ENCODE peak calls at places on chromosomes 11 and 22, in six cellular contexts. Q is GM12891, S is K562, C is prostate gland, F is suprapubic skin, T is Panc1. E is an unnamed sample.

GRCh38 chr22:38172489-38173155 is 9.0 kb downstream of the PLA2G6 start:
- DNase-seq in Q (no peak), S (no peak), C (peak), F (peak), T (no peak), E (peak)

GRCh38 chr11:108569896-108570295 is 23.7 kb downstream of the EXPH5 start:
- DNase-seq in Q (no peak), S (no peak), C (no peak), F (no peak), T (no peak), E (no peak)

GRCh38 chr22:33083212-33083611 is 25.0 kb upstream of the SYN3 start:
- DNase-seq in Q (no peak), S (no peak), C (no peak), F (no peak), T (peak), E (no peak)

GRCh38 chr22:48957987-48958321 is 869.7 kb downstream of the BRD1 start:
- DNase-seq in Q (no peak), S (no peak), C (peak), F (no peak), T (no peak), E (no peak)

GRCh38 chr11:126407682-126408288 is 52.3 kb downstream of the ST3GAL4 start:
- DNase-seq in Q (no peak), S (no peak), C (no peak), F (no peak), T (no peak), E (no peak)

GRCh38 chr11:119676461-119677020 is 52.5 kb downstream of the NECTIN1 start:
- DNase-seq in Q (no peak), S (no peak), C (no peak), F (no peak), T (no peak), E (no peak)

GRCh38 chr11:27211370-27212127 is 151.5 kb downstream of the CCDC34 start:
- DNase-seq in Q (no peak), S (peak), C (no peak), F (no peak), T (no peak), E (no peak)

GRCh38 chr11:35138949-35139881 is at the start of gene CD44:
- DNase-seq in Q (peak), S (peak), C (peak), F (peak), T (no peak), E (peak)

GRCh38 chr11:104803770-104804169 is 94.5 kb downstream of the CASP12 start:
- DNase-seq in Q (no peak), S (no peak), C (no peak), F (no peak), T (no peak), E (no peak)

GRCh38 chr11:35622070-35622469 is 3.8 kb downstream of the FJX1 start:
- DNase-seq in Q (no peak), S (no peak), C (peak), F (no peak), T (no peak), E (no peak)

GRCh38 chr11:63553759-63554158 is 9.4 kb downstream of the PLAAT2 start:
- DNase-seq in Q (peak), S (no peak), C (no peak), F (no peak), T (no peak), E (peak)

GRCh38 chr11:46254135-46254491 is 23.3 kb upstream of the CREB3L1 start:
- DNase-seq in Q (no peak), S (peak), C (no peak), F (no peak), T (no peak), E (no peak)

GRCh38 chr11:57800444-57801184 is 39.0 kb downstream of the CTNND1 start:
- DNase-seq in Q (peak), S (peak), C (peak), F (no peak), T (peak), E (no peak)

GRCh38 chr22:21876486-21877176 is 9.2 kb upstream of the MAPK1 start:
- DNase-seq in Q (no peak), S (peak), C (no peak), F (no peak), T (no peak), E (no peak)

GRCh38 chr11:96112192-96113099 is 188.5 kb upstream of the MTMR2 start:
- DNase-seq in Q (peak), S (no peak), C (no peak), F (no peak), T (no peak), E (no peak)

GRCh38 chr11:132586801-132587200 is 945.5 kb downstream of the OPCML start:
- DNase-seq in Q (no peak), S (no peak), C (no peak), F (no peak), T (no peak), E (no peak)

GRCh38 chr11:117815262-117815803 is 9.2 kb downstream of the FXYD2 start:
- DNase-seq in Q (peak), S (no peak), C (no peak), F (no peak), T (no peak), E (no peak)

GRCh38 chr11:10925149-10925926 is 67.5 kb upstream of the ZBED5 start:
- DNase-seq in Q (no peak), S (no peak), C (no peak), F (no peak), T (no peak), E (no peak)

GRCh38 chr11:66347425-66348276 is at the start of gene B4GAT1:
- DNase-seq in Q (peak), S (peak), C (peak), F (peak), T (peak), E (peak)

GRCh38 chr11:118910309-118911112 is 15.2 kb downstream of the BCL9L start:
- DNase-seq in Q (no peak), S (peak), C (peak), F (no peak), T (no peak), E (peak)

GRCh38 chr11:67289651-67290479 is 762 bp downstream of the ANKRD13D start:
- DNase-seq in Q (no peak), S (peak), C (no peak), F (no peak), T (no peak), E (peak)

GRCh38 chr11:85040166-85040565 is 587.0 kb downstream of the DLG2 start:
- DNase-seq in Q (no peak), S (no peak), C (no peak), F (no peak), T (no peak), E (no peak)

GRCh38 chr22:44359496-44360110 is 46.9 kb upstream of the SHISAL1 start:
- DNase-seq in Q (no peak), S (no peak), C (no peak), F (peak), T (no peak), E (peak)

GRCh38 chr11:128658499-128658898 is 35.4 kb upstream of the FLI1 start:
- DNase-seq in Q (no peak), S (no peak), C (no peak), F (no peak), T (no peak), E (no peak)

GRCh38 chr11:76783901-76784813 is 1.0 kb downstream of the TSKU start:
- DNase-seq in Q (no peak), S (peak), C (peak), F (no peak), T (no peak), E (peak)

GRCh38 chr11:75980031-75980430 is 165.0 kb downstream of the UVRAG start:
- DNase-seq in Q (no peak), S (no peak), C (no peak), F (no peak), T (no peak), E (no peak)

GRCh38 chr11:33646629-33647028 is 54.0 kb downstream of the C11orf91 start:
- DNase-seq in Q (no peak), S (no peak), C (no peak), F (no peak), T (no peak), E (no peak)

GRCh38 chr11:3659595-3660515 is 11.3 kb downstream of the CHRNA10 start:
- DNase-seq in Q (no peak), S (no peak), C (no peak), F (peak), T (no peak), E (no peak)

GRCh38 chr11:9755561-9755960 is 91.7 kb downstream of the SWAP70 start:
- DNase-seq in Q (no peak), S (no peak), C (no peak), F (no peak), T (no peak), E (no peak)

GRCh38 chr22:49400866-49401598 is 426.6 kb downstream of the BRD1 start:
- DNase-seq in Q (no peak), S (no peak), C (no peak), F (peak), T (no peak), E (peak)

GRCh38 chr22:17106785-17107546 is 14.2 kb downstream of the TMEM121B start:
- DNase-seq in Q (peak), S (no peak), C (no peak), F (no peak), T (no peak), E (peak)

GRCh38 chr22:23833911-23834317 is 4.9 kb downstream of the DERL3 start:
- DNase-seq in Q (no peak), S (no peak), C (no peak), F (peak), T (no peak), E (peak)

GRCh38 chr22:46823654-46824053 is 61.2 kb downstream of the TBC1D22A start:
- DNase-seq in Q (no peak), S (no peak), C (no peak), F (no peak), T (no peak), E (no peak)

GRCh38 chr11:123357990-123358827 is 71.9 kb upstream of the GRAMD1B start:
- DNase-seq in Q (peak), S (no peak), C (no peak), F (no peak), T (no peak), E (no peak)

GRCh38 chr22:40547729-40548143 is 88.8 kb downstream of the MRTFA start:
- DNase-seq in Q (no peak), S (no peak), C (no peak), F (no peak), T (no peak), E (no peak)

GRCh38 chr11:2467695-2468055 is 22.9 kb downstream of the KCNQ1 start:
- DNase-seq in Q (no peak), S (no peak), C (no peak), F (no peak), T (no peak), E (no peak)

GRCh38 chr11:2468363-2469240 is 23.8 kb downstream of the KCNQ1 start:
- DNase-seq in Q (no peak), S (no peak), C (no peak), F (no peak), T (no peak), E (peak)

GRCh38 chr11:2466069-2466801 is 21.4 kb downstream of the KCNQ1 start:
- DNase-seq in Q (no peak), S (no peak), C (no peak), F (no peak), T (no peak), E (no peak)

GRCh38 chr11:2465201-2466068 is 20.6 kb downstream of the KCNQ1 start:
- DNase-seq in Q (no peak), S (no peak), C (no peak), F (no peak), T (no peak), E (peak)

DNA sequence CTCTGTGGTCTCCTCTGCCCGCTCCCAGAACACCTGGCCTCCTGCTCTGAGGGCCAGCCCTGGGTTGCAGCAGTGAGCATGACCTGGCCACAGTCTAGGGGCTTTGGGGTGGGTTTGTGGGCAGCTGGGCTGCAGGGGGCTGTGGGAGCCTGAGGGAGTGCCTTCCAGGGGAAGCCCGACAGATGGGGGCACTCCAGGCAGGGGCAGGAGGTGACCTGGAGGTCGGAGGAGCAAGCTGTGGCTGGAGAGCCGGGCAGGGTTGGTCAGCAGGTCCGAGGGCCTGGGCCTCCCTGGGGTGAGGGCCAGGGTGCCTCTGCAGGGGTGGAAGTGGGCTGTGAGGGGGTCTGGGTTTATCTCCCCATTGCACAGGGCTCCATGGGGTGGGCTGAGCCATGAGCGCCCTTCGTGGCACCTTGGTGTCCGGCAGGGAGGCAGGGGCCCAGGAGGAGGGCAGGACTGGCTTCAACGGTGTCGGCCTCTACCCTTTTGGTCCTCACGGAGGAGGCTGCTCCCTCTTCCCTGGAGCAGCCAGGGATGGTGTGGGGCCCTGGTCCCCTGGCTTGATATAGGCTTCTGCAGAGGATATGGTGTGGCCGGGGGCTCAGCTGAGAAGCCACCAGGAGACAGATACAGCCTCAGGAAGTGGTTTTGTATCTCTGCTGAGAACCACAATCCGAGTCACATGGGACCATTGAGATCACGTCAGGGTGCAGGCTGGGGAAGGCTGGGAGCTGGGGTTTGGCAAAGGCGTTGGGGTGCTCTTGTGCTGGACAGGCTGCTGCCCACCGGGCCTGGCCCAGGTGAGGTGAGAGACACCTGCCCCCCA is 22.3 kb downstream of the KCNQ1 start:
- DNase-seq in Q (peak), S (no peak), C (no peak), F (no peak), T (no peak), E (peak)
- TF ChIP-seq POLR2AphosphoS5 in Q (no peak), S (no peak), C (no peak), F (no peak), T (no peak), E (no peak)

GRCh38 chr11:73656985-73657384 is 10.6 kb downstream of the PLEKHB1 start:
- DNase-seq in Q (no peak), S (no peak), C (no peak), F (peak), T (no peak), E (no peak)

GRCh38 chr11:73661035-73661628 is 14.8 kb downstream of the PLEKHB1 start:
- DNase-seq in Q (peak), S (peak), C (peak), F (peak), T (peak), E (peak)

GRCh38 chr11:73662445-73663157 is 16.2 kb downstream of the PLEKHB1 start:
- DNase-seq in Q (no peak), S (peak), C (no peak), F (peak), T (no peak), E (no peak)

GRCh38 chr11:73660497-73661034 is 14.2 kb downstream of the PLEKHB1 start:
- DNase-seq in Q (no peak), S (no peak), C (no peak), F (no peak), T (no peak), E (no peak)

GRCh38 chr11:73659961-73660360 is 13.6 kb downstream of the PLEKHB1 start:
- DNase-seq in Q (no peak), S (no peak), C (no peak), F (no peak), T (no peak), E (no peak)
- TF ChIP-seq POLR2AphosphoS5 in Q (no peak), S (no peak), C (no peak), F (no peak), T (no peak), E (no peak)

DNA sequence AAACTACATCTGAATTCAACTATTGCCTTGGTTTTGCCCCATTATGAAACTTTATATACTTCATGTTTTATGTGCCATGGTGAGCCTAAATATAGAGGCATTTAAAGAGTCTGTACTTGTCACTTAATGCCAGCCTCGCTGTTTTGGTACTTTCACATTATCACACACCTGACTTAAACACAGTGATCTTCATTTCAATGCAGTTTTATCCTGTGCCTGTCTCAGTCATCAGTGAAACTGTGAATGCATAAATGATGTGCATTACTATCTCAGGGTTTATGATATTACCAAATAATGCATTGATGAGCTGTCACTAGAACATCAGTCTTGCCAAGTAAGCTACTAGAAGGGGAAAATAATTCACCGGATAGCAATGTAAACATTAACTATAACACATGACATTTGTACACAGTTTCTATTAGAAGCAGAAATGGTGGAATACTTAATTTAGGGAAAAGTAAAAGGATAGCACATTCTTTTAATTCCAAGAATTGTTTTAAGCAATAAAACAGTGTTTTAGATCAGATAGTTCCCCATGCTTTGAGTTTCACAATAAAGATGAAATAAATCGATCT is 92.6 kb downstream of the MSANTD4 start:
- DNase-seq in Q (no peak), S (no peak), C (no peak), F (no peak), T (no peak), E (no peak)
- TF ChIP-seq POLR2AphosphoS5 in Q (no peak), S (no peak), C (no peak), F (no peak), T (no peak), E (no peak)

GRCh38 chr11:103633037-103633788 is 403.2 kb upstream of the DDI1 start:
- DNase-seq in Q (no peak), S (no peak), C (no peak), F (no peak), T (no peak), E (no peak)
- TF ChIP-seq POLR2AphosphoS5 in Q (no peak), S (no peak), C (no peak), F (no peak), T (no peak), E (no peak)

DNA sequence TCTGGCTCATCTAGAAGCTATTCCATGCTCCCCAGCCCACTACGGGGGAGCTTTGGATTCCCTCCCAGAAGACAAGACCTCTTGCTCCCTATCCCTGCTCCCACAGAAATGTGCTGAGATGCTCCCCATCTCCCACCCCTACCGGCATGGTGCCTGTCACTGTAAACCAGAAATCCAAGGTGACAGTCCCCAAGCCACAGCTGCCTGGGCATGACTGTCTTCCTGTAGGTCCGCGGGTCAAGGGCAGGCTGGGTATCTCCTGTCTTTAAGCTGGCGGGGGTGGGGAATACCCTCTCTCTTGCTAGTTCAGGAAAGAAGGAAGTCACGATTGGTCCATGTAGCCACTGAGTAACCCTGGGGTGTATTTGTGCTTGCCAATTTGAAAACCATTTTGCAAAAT is 12.4 kb upstream of the MYO18B start:
- DNase-seq in Q (no peak), S (no peak), C (no peak), F (no peak), T (no peak), E (no peak)
- TF ChIP-seq POLR2AphosphoS5 in Q (no peak), S (no peak), C (no peak), F (no peak), T (no peak), E (no peak)

GRCh38 chr22:36449776-36450175 is 31.7 kb downstream of the TXN2 start:
- DNase-seq in Q (no peak), S (no peak), C (no peak), F (no peak), T (no peak), E (no peak)

GRCh38 chr22:36453855-36454378 is 27.5 kb downstream of the TXN2 start:
- DNase-seq in Q (no peak), S (no peak), C (no peak), F (no peak), T (no peak), E (no peak)

GRCh38 chr22:36454916-36455570 is 26.4 kb downstream of the TXN2 start:
- DNase-seq in Q (peak), S (peak), C (peak), F (peak), T (no peak), E (peak)

GRCh38 chr22:36453266-36453607 is 28.2 kb downstream of the TXN2 start:
- DNase-seq in Q (no peak), S (no peak), C (no peak), F (no peak), T (no peak), E (no peak)

DNA sequence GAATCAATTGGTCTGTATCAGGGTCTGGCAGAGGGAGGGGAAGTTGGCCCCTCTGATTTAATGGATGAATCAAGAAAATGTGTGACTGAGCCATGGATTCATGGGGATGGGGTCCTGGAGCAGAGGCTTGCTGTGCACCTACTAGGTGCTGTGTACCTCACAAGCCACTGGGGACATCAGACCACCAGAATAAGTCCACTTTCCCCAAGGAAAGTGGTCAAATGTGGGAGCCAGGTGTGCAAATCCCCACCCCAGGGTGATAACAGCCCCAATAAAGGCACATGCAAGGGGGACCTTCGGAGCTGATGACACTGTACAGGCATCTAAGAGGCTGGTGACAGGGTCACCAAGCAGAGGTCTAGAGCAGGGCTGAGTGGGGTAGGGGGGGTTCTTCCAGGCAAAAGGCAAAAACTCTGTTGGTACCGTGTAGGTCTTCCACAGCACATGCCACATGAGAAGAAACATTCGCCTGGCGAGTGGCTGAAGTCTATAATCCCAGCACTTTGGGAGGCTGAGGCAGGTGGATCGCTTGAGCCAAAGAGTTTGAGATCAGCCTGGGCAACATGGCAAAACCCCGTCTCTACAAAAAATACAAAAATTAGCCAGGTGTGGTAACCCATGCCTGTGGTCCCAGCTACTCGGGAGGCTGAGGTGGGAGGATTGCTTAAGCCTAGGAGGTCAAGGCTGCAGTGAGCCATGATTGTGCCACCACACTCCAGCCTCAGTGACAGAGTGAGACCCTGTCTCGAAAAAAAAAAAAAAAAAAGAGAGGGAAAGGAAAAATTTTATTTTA is 28.8 kb downstream of the TXN2 start:
- DNase-seq in Q (no peak), S (no peak), C (no peak), F (no peak), T (no peak), E (no peak)
- TF ChIP-seq POLR2AphosphoS5 in Q (no peak), S (no peak), C (no peak), F (no peak), T (no peak), E (no peak)

E was measured in sigmoid colon.